ENCODE peak calls at places on chromosomes 6 and 20, in seven cellular contexts. N is H1, L is HCT116, O is SK-N-SH, H is HepG2, G is GM12878, P is K562. U is an unnamed sample.

GRCh38 chr6:128036808-128037570 is 136.1 kb upstream of the THEMIS start:
- DNase-seq in P (no peak), N (no peak), O (no peak), H (no peak), L (no peak), G (no peak), U (no peak)

GRCh38 chr6:100479180-100480035 is 14.7 kb upstream of the SIM1 start:
- DNase-seq in P (peak; percentile 61), O (no peak), G (peak; percentile 34), H (peak; percentile 27), N (no peak), L (peak; percentile 54), U (no peak)

GRCh38 chr6:56259682-56260081 is 12.3 kb upstream of the COL21A1 start:
- DNase-seq in L (no peak), H (no peak), N (no peak), P (no peak), O (no peak), G (no peak), U (no peak)

GRCh38 chr20:11156922-11157321 is 483.1 kb upstream of the JAG1 start:
- DNase-seq in H (no peak), P (no peak), N (no peak), L (no peak), G (no peak), O (no peak), U (no peak)

GRCh38 chr20:19249515-19249914 is 37.1 kb downstream of the SLC24A3 start:
- DNase-seq in O (no peak), P (peak; percentile 5), H (no peak), L (no peak), G (no peak), N (no peak), U (peak; percentile 28)

GRCh38 chr6:166488701-166489100 is 97.8 kb downstream of the RAMACL start:
- DNase-seq in G (no peak), H (no peak), O (no peak), L (no peak), N (no peak), P (no peak), U (no peak)

GRCh38 chr6:104953410-104953953 is 3.4 kb upstream of the LIN28B start:
- DNase-seq in G (no peak), N (peak; percentile 70), L (no peak), O (no peak), H (no peak), P (peak; percentile 91), U (no peak)

GRCh38 chr6:100084301-100085161 is 90.5 kb upstream of the MCHR2 start:
- DNase-seq in O (no peak), N (no peak), H (no peak), L (no peak), G (no peak), P (no peak), U (no peak)

GRCh38 chr6:89050697-89051096 is 29.9 kb upstream of the PNRC1 start:
- DNase-seq in P (no peak), O (no peak), G (no peak), N (no peak), H (no peak), L (no peak), U (no peak)

GRCh38 chr6:156890627-156891300 is 113.6 kb downstream of the ARID1B start:
- DNase-seq in G (no peak), N (no peak), H (no peak), O (no peak), P (no peak), L (no peak), U (no peak)

GRCh38 chr20:9040874-9041524 is 27.9 kb upstream of the PLCB4 start:
- DNase-seq in L (no peak), P (peak; percentile 35), O (no peak), H (no peak), G (no peak), N (no peak), U (no peak)

GRCh38 chr20:6920991-6921613 is 153.6 kb downstream of the BMP2 start:
- DNase-seq in O (no peak), P (no peak), N (no peak), L (no peak), H (no peak), G (no peak), U (no peak)

GRCh38 chr20:6919792-6920468 is 152.4 kb downstream of the BMP2 start:
- DNase-seq in N (no peak), H (no peak), P (no peak), G (no peak), L (no peak), O (no peak), U (no peak)

GRCh38 chr20:6921717-6922386 is 154.4 kb downstream of the BMP2 start:
- DNase-seq in H (no peak), N (no peak), P (no peak), G (no peak), L (no peak), O (no peak), U (no peak)

DNA sequence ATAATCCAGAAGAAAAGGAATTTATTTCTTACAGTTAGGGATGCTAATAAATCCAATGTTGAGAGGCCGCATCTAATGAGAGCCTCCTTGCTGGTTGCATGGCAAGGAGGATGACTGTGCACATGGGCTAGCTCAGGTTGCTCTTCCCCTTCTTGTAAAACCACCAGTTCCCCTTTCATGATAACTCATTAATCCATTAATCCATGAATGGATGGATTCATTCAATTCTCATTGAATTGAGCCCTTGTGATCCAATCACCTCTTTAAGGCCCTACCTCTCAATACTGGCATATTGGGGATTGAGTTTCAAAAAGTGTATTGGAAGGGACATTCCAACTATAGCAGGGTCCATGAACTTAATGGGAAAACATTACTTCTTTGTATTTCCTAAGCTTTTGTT is 149.5 kb downstream of the BMP2 start:
- DNase-seq in O (no peak), L (no peak), G (no peak), N (no peak), H (no peak), P (no peak), U (no peak)
- TF ChIP-seq JUND in O (no peak), L (no peak), G (no peak), N (no peak), H (no peak), P (no peak), U (no peak)

GRCh38 chr6:1657116-1657776 is 47.5 kb downstream of the FOXC1 start:
- DNase-seq in P (no peak), H (no peak), L (no peak), O (no peak), N (no peak), G (no peak), U (no peak)
- TF ChIP-seq JUND in P (no peak), H (no peak), L (no peak), O (no peak), N (no peak), G (no peak), U (no peak)

GRCh38 chr6:158909938-158910337 is 90.1 kb downstream of the RSPH3 start:
- DNase-seq in O (no peak), L (no peak), H (no peak), G (no peak), N (no peak), P (no peak), U (no peak)

GRCh38 chr6:158912591-158912990 is 87.4 kb downstream of the RSPH3 start:
- DNase-seq in G (no peak), N (no peak), L (no peak), O (no peak), H (no peak), P (no peak), U (no peak)

GRCh38 chr6:158908596-158908995 is 89.4 kb upstream of the EZR start:
- DNase-seq in H (no peak), O (no peak), P (no peak), G (no peak), N (no peak), L (no peak), U (no peak)

GRCh38 chr6:158910484-158911075 is 89.4 kb downstream of the RSPH3 start:
- DNase-seq in G (peak; percentile 54), H (no peak), P (no peak), O (no peak), L (no peak), N (peak; percentile 82), U (no peak)

GRCh38 chr6:158911746-158912158 is 88.2 kb downstream of the RSPH3 start:
- DNase-seq in P (no peak), O (no peak), L (no peak), H (no peak), G (peak; percentile 30), N (no peak), U (no peak)
- TF ChIP-seq JUND in P (no peak), O (no peak), L (no peak), H (no peak), G (no peak), N (no peak), U (no peak)

GRCh38 chr20:25623225-25623735 is 534 bp downstream of the NANP start:
- DNase-seq in P (peak; percentile 53), N (peak; percentile 7), L (peak; percentile 0), O (peak; percentile 60), G (peak; percentile 5), H (peak; percentile 64), U (peak; percentile 60)
- TF ChIP-seq JUND in P (no peak), N (no peak), L (no peak), O (no peak), G (no peak), H (peak; percentile 59), U (no peak)

GRCh38 chr6:82246370-82246769 is 1.2 kb downstream of the IBTK start:
- DNase-seq in N (no peak), O (no peak), L (no peak), G (no peak), P (peak; percentile 12), H (peak; percentile 7), U (peak; percentile 30)

GRCh38 chr6:82247634-82248232 is at the start of gene IBTK:
- DNase-seq in O (peak; percentile 97), H (peak; percentile 94), P (peak; percentile 96), L (peak; percentile 86), N (peak; percentile 84), G (peak; percentile 69), U (peak; percentile 92)

GRCh38 chr6:82248233-82248735 is 740 bp upstream of the IBTK start:
- DNase-seq in P (peak; percentile 73), G (no peak), L (peak; percentile 49), N (no peak), H (peak; percentile 90), O (no peak), U (peak; percentile 21)

GRCh38 chr6:82245376-82245775 is 2.2 kb downstream of the IBTK start:
- DNase-seq in N (no peak), H (no peak), G (no peak), L (no peak), P (peak; percentile 50), O (no peak), U (no peak)

DNA sequence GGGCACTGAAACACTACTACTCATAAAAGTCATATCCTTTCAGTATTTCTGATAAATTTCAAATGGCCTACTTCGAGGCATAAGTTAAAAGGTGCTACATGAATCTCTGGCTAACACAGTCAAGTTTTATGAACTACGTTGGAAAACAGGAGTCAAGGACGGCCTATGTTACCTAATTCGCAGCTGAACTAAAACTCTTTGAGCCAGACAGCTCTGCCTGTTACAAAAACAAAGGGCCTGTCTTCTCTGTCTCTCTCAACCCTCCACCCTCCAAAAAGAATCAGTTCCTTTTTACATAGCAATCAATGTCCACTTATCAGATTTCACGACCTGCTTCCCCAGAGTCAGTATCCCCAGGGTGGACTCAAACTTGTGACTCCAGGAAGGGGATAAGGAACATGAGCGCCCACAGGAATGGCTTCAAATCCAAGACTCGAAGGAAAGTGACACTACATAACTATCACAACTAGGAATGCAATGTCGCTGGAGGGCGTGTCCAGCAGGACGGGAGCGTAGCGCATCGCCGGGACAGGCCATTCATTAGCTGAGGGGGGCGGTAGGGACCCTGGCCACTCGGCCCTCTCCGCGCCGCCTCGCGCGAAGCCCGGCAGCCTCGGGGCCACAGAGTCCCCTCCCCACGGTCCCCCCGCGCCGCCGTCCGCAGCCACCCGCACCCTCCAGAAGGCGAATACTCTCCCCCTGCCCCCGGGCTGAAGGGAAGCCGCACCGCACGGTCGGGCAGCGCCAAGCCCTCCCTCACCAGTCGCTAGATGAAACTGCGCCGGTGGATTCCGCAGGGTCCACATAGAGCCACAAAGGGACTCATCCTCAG is 526 bp downstream of the IBTK start:
- DNase-seq in N (no peak), P (peak; percentile 81), G (no peak), O (peak; percentile 81), L (peak; percentile 36), H (peak; percentile 83), U (no peak)
- TF ChIP-seq JUND in N (no peak), P (no peak), G (peak; percentile 16), O (no peak), L (no peak), H (no peak), U (no peak)

U was measured in T47D.